ENCODE peak calls at places on chromosomes 2 and 18, in five cellular contexts. P is adrenal gland, X is body of pancreas, E is right cardiac atrium, S is psoas muscle. U is an unnamed sample. For H3K9me3 and H3K4me1, the result is how much of the 10 kb centered on the place peaks cover.

GRCh38 chr2:37858197-37858711 is 66.8 kb upstream of the RMDN2 start:
- DNase-seq in P (no peak), X (no peak), E (no peak), S (no peak), U (no peak)

GRCh38 chr2:218962859-218963492 is 3.5 kb downstream of the CDK5R2 start:
- DNase-seq in P (peak), X (peak), E (peak), S (peak), U (peak)

GRCh38 chr2:111946294-111947114 is 48.1 kb downstream of the MERTK start:
- DNase-seq in P (peak), X (peak), E (no peak), S (no peak), U (no peak)

GRCh38 chr18:21656402-21656801 is 44.3 kb downstream of the SNRPD1 start:
- DNase-seq in P (no peak), X (no peak), E (no peak), S (no peak), U (no peak)

GRCh38 chr2:204850576-204850975 is 305.3 kb downstream of the PARD3B start:
- DNase-seq in P (no peak), X (no peak), E (no peak), S (no peak), U (no peak)

GRCh38 chr2:100560431-100560830 is 2.4 kb upstream of the PDCL3 start:
- DNase-seq in P (no peak), X (no peak), E (no peak), S (no peak), U (no peak)

GRCh38 chr2:170161516-170162260 is 16.3 kb upstream of the MYO3B start:
- DNase-seq in P (no peak), X (no peak), E (no peak), S (no peak), U (no peak)

GRCh38 chr2:225761396-225761795 is 361.9 kb downstream of the NYAP2 start:
- DNase-seq in P (no peak), X (no peak), E (no peak), S (no peak), U (no peak)

GRCh38 chr2:5839563-5839962 is 147.4 kb downstream of the SOX11 start:
- DNase-seq in P (no peak), X (no peak), E (no peak), S (no peak), U (no peak)

GRCh38 chr2:160703648-160704585 is 210.3 kb upstream of the RBMS1 start:
- DNase-seq in P (peak), X (no peak), E (no peak), S (no peak), U (no peak)

GRCh38 chr2:98868548-98869271 is 67.3 kb downstream of the CRACDL start:
- DNase-seq in P (no peak), X (no peak), E (no peak), S (no peak), U (no peak)

GRCh38 chr18:45920367-45920766 is 46.8 kb downstream of the EPG5 start:
- DNase-seq in P (peak), X (peak), E (peak), S (peak), U (no peak)

GRCh38 chr2:126657146-126657635 is 1.2 kb downstream of the GYPC start:
- DNase-seq in P (peak), X (no peak), E (peak), S (peak), U (no peak)

GRCh38 chr2:55111570-55112228 is 61.4 kb upstream of the RTN4 start:
- DNase-seq in P (peak), X (no peak), E (peak), S (peak), U (peak)

GRCh38 chr2:148614332-148615049 is 30.1 kb upstream of the EPC2 start:
- DNase-seq in P (no peak), X (peak), E (no peak), S (no peak), U (peak)

GRCh38 chr2:191682148-191682547 is 4.2 kb downstream of the NABP1 start:
- DNase-seq in P (no peak), X (no peak), E (no peak), S (no peak), U (no peak)

GRCh38 chr2:190578158-190579057 is 43.9 kb upstream of the NEMP2 start:
- DNase-seq in P (no peak), X (no peak), E (peak), S (no peak), U (peak)

DNA sequence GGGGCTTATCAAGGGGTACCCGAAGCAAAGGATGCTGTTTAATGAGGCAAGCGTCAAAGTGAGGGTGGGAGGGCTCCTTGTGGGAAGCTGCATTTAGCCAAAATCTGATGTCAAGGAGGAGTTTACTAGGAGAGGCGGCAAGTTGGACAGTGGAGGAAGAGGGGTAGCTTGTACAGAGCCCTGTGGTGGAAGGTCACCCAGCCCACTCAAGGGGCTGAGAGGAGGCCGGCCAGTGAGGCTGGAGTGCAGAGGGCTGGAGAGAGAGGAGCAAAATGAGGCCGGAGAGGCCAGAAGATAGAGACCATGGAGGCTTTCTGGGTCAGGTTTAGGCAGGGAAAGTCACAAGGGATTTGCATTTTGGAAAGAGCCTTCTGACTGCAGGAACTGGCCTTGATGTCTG is 49.5 kb downstream of the ASB1 start:
- DNase-seq in P (no peak), X (no peak), E (no peak), S (no peak), U (peak)
- H3K9me3 ChIP-seq in P (under half), X (under half), E (under half), S (under half), U (under half)

DNA sequence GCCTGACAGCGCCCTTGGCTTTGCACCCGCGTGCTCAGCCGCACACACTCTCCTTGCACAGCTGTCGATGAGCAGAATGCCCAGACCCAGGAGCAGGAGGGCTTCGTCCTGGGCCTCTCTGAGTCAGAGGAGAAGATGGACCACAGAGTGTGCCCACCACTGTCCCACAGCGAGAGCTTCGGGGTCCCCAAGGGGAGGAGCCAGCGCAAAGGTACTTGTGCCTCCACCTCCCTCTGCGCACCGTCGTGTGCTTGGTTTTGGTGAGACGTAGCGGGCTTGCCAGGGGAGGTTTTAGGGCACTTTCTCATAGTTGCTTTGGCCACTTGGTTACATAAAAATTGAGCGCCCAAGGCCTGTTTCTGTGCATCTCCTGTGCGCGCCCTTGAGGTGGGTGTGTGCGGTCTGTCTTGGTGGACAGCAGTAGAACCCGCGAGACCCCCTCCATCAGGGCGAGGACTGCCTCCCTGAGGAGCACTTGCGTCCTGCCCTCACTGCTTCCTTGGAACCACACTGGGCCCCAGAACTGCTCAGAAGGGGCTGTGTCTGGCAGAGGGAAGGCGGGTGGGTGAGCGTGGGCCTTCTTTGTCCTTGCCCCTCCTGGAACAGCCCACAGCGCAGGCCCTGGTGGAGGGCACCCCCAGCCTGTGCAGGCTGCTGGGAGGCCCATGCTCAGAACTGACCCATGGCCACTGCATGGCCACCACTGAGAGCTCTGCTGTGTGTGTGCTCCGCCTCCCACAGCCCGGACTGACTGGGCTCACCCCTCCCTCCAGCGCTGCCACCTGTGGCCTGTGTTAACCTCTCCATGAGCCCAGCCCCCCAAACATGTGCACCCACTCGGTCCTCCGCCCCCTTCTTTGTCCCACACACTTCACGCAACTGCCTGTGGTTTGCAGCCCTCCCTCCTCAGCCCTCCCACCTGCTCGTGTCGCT is 95.9 kb downstream of the DGKD start:
- DNase-seq in P (no peak), X (no peak), E (no peak), S (peak), U (no peak)
- H3K4me1 ChIP-seq in P (under half), X (under half), E (under half), S (under half), U (under half)

DNA sequence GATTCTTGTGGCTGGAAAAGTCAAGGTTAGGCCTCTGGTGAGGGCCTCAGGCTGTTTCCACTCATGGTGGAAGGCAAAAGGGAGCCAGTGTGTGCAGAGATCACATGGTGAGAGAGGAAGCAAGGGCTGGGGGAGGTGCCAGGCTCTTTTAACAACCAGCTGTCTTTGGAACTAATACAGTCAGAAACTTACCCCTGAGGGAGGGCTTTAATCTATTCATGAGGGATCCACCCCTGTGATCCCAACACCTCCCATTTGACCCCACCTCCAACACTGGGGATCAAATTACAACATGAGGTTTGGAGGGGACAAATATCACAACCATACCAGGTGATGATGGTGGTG is 10.9 kb downstream of the POLI start:
- DNase-seq in P (no peak), X (no peak), E (peak), S (no peak), U (no peak)
- H3K27ac ChIP-seq in P (no peak), X (no peak), E (no peak), S (no peak), U (no peak)

GRCh38 chr2:180882959-180883358 is 97.4 kb upstream of the UBE2E3 start:
- DNase-seq in P (no peak), X (no peak), E (no peak), S (peak), U (no peak)
- H3K9me3 ChIP-seq in P (under half), X (under half), E (under half), S (under half), U (under half)

GRCh38 chr2:26251893-26252292 is 7.2 kb downstream of the HADHB start:
- DNase-seq in P (peak), X (peak), E (peak), S (peak), U (no peak)

DNA sequence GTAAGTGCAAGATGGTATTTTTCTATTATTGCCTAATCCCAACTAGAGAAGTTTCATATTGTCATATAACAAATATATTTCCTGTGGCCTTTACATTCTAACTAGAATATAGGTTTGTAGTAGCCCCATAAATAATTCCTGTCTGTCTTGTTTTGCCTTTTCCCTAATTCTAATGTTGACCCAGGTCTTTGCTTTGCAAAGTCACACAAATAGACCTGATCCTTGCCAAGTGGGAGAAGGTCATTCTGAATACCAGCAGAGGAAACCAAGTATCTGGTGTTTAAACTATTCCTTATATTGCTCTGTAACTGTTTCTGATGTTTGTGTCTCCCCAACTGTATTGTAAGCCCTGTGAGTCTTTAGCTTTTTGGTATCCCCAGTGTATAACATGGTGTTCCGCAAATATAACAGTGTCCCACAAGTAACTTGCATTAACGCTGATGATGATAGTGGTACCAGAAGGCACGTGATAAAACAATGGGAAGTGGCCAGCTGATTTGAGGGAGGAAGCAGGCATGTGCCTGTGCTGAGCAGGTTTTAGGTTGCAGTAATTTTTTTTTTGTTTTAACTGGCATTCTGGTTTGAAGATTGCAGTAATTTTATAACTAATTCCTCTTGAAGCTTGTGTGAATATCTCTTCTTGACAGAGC is 11.1 kb downstream of the HADHB start:
- DNase-seq in P (no peak), X (no peak), E (no peak), S (no peak), U (no peak)
- H3K4me1 ChIP-seq in P (under half), X (under half), E (under half), S (under half), U (under half)

GRCh38 chr18:79469309-79469708 is 73.6 kb downstream of the NFATC1 start:
- DNase-seq in P (no peak), X (no peak), E (no peak), S (no peak), U (no peak)

GRCh38 chr18:79467126-79467525 is 71.4 kb downstream of the NFATC1 start:
- DNase-seq in P (no peak), X (no peak), E (no peak), S (no peak), U (no peak)

GRCh38 chr18:79466591-79466990 is 70.9 kb downstream of the NFATC1 start:
- DNase-seq in P (no peak), X (no peak), E (no peak), S (no peak), U (no peak)

GRCh38 chr18:79463424-79463960 is 67.8 kb downstream of the NFATC1 start:
- DNase-seq in P (no peak), X (no peak), E (no peak), S (no peak), U (no peak)

DNA sequence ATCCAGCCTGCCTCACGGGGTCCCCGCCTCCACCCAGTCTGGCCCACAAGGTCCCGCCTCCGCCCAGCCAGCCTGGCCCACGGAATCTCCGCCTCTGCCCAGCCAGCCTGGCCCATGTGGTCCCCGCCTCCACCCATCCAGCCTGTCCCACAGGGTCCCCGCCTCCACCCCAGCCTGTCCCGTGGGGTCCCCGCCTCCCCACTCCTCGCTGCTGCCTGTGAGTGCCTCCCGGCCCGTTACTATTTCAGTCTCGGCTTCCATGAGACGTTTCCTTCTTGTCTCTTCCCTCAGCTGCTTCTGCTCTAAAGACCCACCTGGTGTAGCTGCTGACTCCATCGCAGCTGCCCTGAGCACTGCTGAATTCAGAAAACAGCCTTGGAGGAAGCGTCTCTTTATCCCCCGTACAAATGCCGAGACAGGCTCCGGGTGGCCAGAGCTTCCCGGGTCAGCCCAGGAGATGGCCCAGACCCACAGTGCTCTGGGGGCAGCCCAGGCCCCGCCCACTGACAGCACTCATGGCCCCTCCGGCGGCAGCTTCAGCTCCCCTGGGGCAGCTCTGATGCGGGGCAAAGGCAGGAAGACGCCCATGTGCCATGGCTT is 69.8 kb downstream of the NFATC1 start:
- DNase-seq in P (no peak), X (no peak), E (no peak), S (no peak), U (peak)
- H3K27ac ChIP-seq in P (no peak), X (no peak), E (no peak), S (peak), U (peak)

GRCh38 chr2:79547568-79547967 is 34.7 kb downstream of the CTNNA2 start:
- DNase-seq in P (no peak), X (no peak), E (no peak), S (no peak), U (no peak)

GRCh38 chr2:79554899-79555298 is 42.0 kb downstream of the CTNNA2 start:
- DNase-seq in P (no peak), X (no peak), E (no peak), S (no peak), U (no peak)

DNA sequence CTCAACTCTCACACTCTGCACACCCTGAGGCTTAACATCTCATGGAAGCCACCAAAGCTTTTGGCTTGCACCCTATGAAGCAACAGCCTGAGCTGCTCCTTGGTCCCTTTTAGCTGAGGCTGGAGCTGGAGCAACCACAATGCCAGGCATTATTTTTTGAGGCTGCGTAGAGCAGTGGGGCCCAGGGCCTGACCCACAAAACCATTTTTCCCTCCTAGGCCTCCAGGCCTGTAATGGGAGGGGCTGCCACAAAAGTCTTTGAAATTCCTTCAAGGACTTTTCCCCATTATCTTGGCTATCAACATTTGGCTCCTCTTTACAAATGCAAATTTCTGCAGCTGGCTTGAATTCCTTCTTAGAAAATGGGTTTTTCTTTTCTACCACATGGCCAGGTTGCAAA is 39.8 kb downstream of the CTNNA2 start:
- DNase-seq in P (no peak), X (no peak), E (no peak), S (no peak), U (no peak)
- H3K9me3 ChIP-seq in P (under half), X (under half), E (under half), S (under half), U (under half)

GRCh38 chr2:47037678-47038077 is 117.4 kb downstream of the STPG4 start:
- DNase-seq in P (no peak), X (no peak), E (peak), S (no peak), U (no peak)

GRCh38 chr2:47035615-47036488 is 119.3 kb downstream of the STPG4 start:
- DNase-seq in P (no peak), X (no peak), E (peak), S (no peak), U (no peak)

GRCh38 chr2:47038656-47039501 is 116.2 kb downstream of the STPG4 start:
- DNase-seq in P (no peak), X (no peak), E (peak), S (no peak), U (no peak)

GRCh38 chr2:47034973-47035609 is 119.5 kb upstream of the MCFD2 start:
- DNase-seq in P (peak), X (no peak), E (peak), S (no peak), U (peak)

DNA sequence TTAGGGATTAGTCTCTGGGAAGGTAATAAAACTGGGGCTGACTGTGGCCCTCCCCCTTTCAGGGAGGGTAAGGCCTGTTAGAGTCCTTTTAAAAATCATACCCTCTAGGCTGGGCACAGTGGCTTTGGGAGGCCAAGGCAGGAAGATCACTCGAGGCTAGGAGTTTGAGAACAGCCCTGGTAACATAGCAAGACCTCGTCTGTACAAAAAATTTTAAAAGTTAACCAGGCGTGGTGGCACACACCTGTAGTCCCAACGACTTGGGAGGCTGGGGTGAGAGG is 118.7 kb downstream of the STPG4 start:
- DNase-seq in P (no peak), X (no peak), E (no peak), S (no peak), U (no peak)
- H3K4me1 ChIP-seq in P (half or more), X (under half), E (under half), S (half or more), U (under half)

GRCh38 chr2:238904177-238904576 is 56.3 kb downstream of the TWIST2 start:
- DNase-seq in P (no peak), X (no peak), E (no peak), S (no peak), U (no peak)
- H3K27ac ChIP-seq in P (no peak), X (no peak), E (no peak), S (no peak), U (no peak)

U was measured in SJSA1.